ENCODE peak calls at places on chromosomes 4 and X, in four cellular contexts. K is astrocyte; X is CD8-positive, alpha-beta T cell; Y is K562. H is an unnamed sample.

GRCh38 chrX:47643926-47644325 is 6.4 kb downstream of the ELK1 start:
- DNase-seq in K (no peak), X (no peak), Y (no peak), H (no peak)

GRCh38 chr4:25767877-25768475 is 94.8 kb downstream of the SEL1L3 start:
- DNase-seq in K (peak; percentile 44), Y (peak; percentile 48), X (no peak), H (peak; percentile 26)

GRCh38 chrX:11214346-11215190 is 78.6 kb upstream of the AMELX start:
- DNase-seq in X (no peak), K (no peak), Y (no peak), H (no peak)

GRCh38 chr4:154722262-154722661 is 21.5 kb upstream of the LRAT start:
- DNase-seq in X (no peak), K (no peak), Y (no peak), H (no peak)

GRCh38 chr4:133058701-133059100 is 90.4 kb upstream of the PCDH10 start:
- DNase-seq in X (no peak), K (no peak), Y (no peak), H (no peak)

GRCh38 chrX:76454456-76454927 is 27.0 kb downstream of the MAGEE1 start:
- DNase-seq in Y (peak; percentile 4), K (no peak), X (no peak), H (no peak)

GRCh38 chr4:113513376-113513775 is 248.2 kb downstream of the CAMK2D start:
- DNase-seq in X (no peak), K (no peak), Y (no peak), H (no peak)

GRCh38 chr4:147731611-147732515 is at the start of gene ARHGAP10:
- DNase-seq in K (peak; percentile 73), Y (peak; percentile 46), X (peak; percentile 74), H (peak; percentile 85)

GRCh38 chr4:41625531-41625930 is 87.6 kb downstream of the LIMCH1 start:
- DNase-seq in K (no peak), X (no peak), Y (no peak), H (no peak)

GRCh38 chrX:101081257-101081656 is 2.6 kb downstream of the TMEM35A start:
- DNase-seq in X (no peak), Y (no peak), K (no peak), H (no peak)

GRCh38 chrX:132956421-132957210 is 1.8 kb downstream of the HS6ST2 start:
- DNase-seq in K (no peak), Y (no peak), X (no peak), H (no peak)

GRCh38 chr4:148203056-148203898 is 238.9 kb downstream of the NR3C2 start:
- DNase-seq in Y (no peak), X (no peak), K (no peak), H (no peak)

GRCh38 chr4:119835511-119835910 is 206.9 kb upstream of the PDE5A start:
- DNase-seq in X (no peak), Y (no peak), K (no peak), H (no peak)

GRCh38 chrX:116342903-116343302 is 93.5 kb upstream of the SLC6A14 start:
- DNase-seq in Y (no peak), K (no peak), X (no peak), H (no peak)

GRCh38 chr4:34362654-34363053 is 1881.7 kb downstream of the ARAP2 start:
- DNase-seq in X (no peak), Y (no peak), K (no peak), H (no peak)

GRCh38 chr4:113101669-113102068 is 52.2 kb downstream of the ANK2 start:
- DNase-seq in K (peak; percentile 36), Y (no peak), X (no peak), H (no peak)

GRCh38 chrX:18769812-18770573 is 62.5 kb downstream of the PPEF1 start:
- DNase-seq in X (no peak), K (no peak), Y (no peak), H (no peak)

GRCh38 chr4:3369781-3370660 is 71.7 kb upstream of the HGFAC start:
- DNase-seq in Y (no peak), K (peak; percentile 89), X (no peak), H (peak; percentile 83)

GRCh38 chr4:73344106-73344505 is 60.0 kb upstream of the ALB start:
- DNase-seq in Y (no peak), K (no peak), X (no peak), H (no peak)

GRCh38 chr4:104815593-104816156 is 321.0 kb upstream of the CXXC4 start:
- DNase-seq in K (peak; percentile 8), Y (no peak), X (no peak), H (no peak)

GRCh38 chr4:156495109-156495508 is 476.5 kb downstream of the PDGFC start:
- DNase-seq in Y (no peak), X (no peak), K (peak; percentile 46), H (no peak)

GRCh38 chr4:7233006-7233580 is 40.8 kb downstream of the SORCS2 start:
- DNase-seq in X (no peak), K (no peak), Y (no peak), H (no peak)

GRCh38 chr4:80268081-80268823 is 1.8 kb downstream of the FGF5 start:
- DNase-seq in K (peak; percentile 47), X (no peak), Y (no peak), H (peak; percentile 57)

GRCh38 chr4:41212221-41213203 is 1.8 kb downstream of the APBB2 start:
- DNase-seq in Y (no peak), X (no peak), K (peak; percentile 59), H (peak; percentile 45)

GRCh38 chrX:124328765-124329164 is 3.7 kb upstream of the TEX13D start:
- DNase-seq in K (peak; percentile 2), X (no peak), Y (no peak), H (peak; percentile 61)

GRCh38 chr4:77488882-77489281 is 116.7 kb upstream of the CXCL13 start:
- DNase-seq in X (no peak), Y (no peak), K (no peak), H (no peak)

GRCh38 chr4:152211936-152212675 is 323.8 kb downstream of the FBXW7 start:
- DNase-seq in X (no peak), K (no peak), Y (no peak), H (no peak)

GRCh38 chrX:124098089-124098488 is 136.6 kb downstream of the STAG2 start:
- DNase-seq in X (no peak), Y (peak; percentile 12), K (peak; percentile 24), H (no peak)

GRCh38 chrX:39492495-39493162 is 605.1 kb downstream of the BCOR start:
- DNase-seq in X (no peak), K (no peak), Y (no peak), H (no peak)
- H3K27me3 ChIP-seq in X (no peaks in the 10 kb centered on the region), K (no peaks in the 10 kb centered on the region), Y (no peaks in the 10 kb centered on the region), H (no peaks in the 10 kb centered on the region)

DNA sequence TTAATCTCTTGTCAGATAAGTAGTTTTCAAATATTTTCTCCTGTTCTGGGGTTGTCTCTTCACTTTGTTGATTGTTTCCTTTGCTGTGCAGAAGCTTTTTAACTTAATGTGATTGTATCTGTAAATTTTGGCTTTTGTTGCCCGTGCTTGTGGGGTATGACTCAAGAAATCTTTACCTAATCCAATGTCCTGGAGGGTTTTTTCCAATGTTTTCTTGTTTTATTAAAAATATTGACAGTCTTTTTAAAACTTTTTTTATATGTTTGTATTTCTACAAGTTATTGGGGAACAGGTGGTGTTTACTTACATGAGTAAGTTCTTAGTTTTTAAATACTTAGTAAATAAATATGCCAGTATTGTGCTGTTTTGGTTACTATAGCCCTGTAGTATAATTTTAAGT is 44.9 kb downstream of the RTL3 start:
- DNase-seq in Y (no peak), X (no peak), K (no peak), H (no peak)
- H3K4me3 ChIP-seq in Y (no peak overlapping the region), X (no peak overlapping the region), K (no peak overlapping the region), H (no peak overlapping the region)

GRCh38 chr4:38914859-38915258 is 47.3 kb downstream of the FAM114A1 start:
- DNase-seq in X (no peak), Y (no peak), K (no peak), H (no peak)
- H3K36me3 ChIP-seq in X (no peaks in the 10 kb centered on the region), Y (no peaks in the 10 kb centered on the region), K (peaks cover 78% of the 10 kb centered on the region), H (peaks cover 20% of the 10 kb centered on the region)

GRCh38 chr4:184732126-184732525 is 1.8 kb downstream of the CENPU start:
- DNase-seq in K (peak; percentile 41), Y (no peak), X (no peak), H (no peak)

GRCh38 chr4:184722798-184723197 is 11.1 kb downstream of the CENPU start:
- DNase-seq in X (no peak), K (no peak), Y (no peak), H (no peak)

GRCh38 chr4:184728858-184729257 is 5.0 kb downstream of the CENPU start:
- DNase-seq in Y (no peak), K (peak; percentile 61), X (no peak), H (no peak)

GRCh38 chr4:184731056-184731455 is 2.8 kb downstream of the CENPU start:
- DNase-seq in Y (no peak), K (no peak), X (no peak), H (no peak)

GRCh38 chr4:184727430-184727829 is 6.5 kb downstream of the CENPU start:
- DNase-seq in K (no peak), Y (no peak), X (no peak), H (no peak)
- H3K27me3 ChIP-seq in K (no peaks in the 10 kb centered on the region), Y (no peaks in the 10 kb centered on the region), X (no peaks in the 10 kb centered on the region), H (no peaks in the 10 kb centered on the region)

GRCh38 chr4:123182289-123182688 is 214.3 kb upstream of the SPRY1 start:
- DNase-seq in K (no peak), Y (peak; percentile 29), X (no peak), H (no peak)

GRCh38 chr4:123170843-123171242 is 225.8 kb upstream of the SPRY1 start:
- DNase-seq in X (no peak), K (peak; percentile 8), Y (no peak), H (no peak)

DNA sequence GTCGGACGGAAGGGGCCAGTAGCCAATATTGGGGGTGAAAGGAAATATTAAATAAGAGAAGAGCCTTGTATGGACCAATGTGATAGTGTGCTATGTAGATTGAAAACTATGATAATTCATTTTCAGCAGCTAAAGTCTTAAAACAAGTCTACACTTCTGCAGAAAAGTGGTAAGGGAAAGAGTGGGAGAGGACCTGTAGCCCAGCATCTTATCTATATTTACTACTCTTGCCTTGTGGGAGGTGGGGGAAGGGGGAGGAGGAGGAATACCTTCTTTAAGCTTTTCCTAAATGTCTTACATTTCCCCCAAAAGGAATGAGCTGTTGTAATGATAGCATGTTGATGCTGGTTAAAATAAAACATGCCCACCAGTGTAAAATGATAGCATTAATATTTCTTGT is 220.0 kb upstream of the SPRY1 start:
- DNase-seq in X (no peak), K (no peak), Y (peak; percentile 57), H (no peak)
- H3K4me3 ChIP-seq in X (no peak overlapping the region), K (no peak overlapping the region), Y (no peak overlapping the region), H (no peak overlapping the region)

GRCh38 chr4:4398430-4398829 is 11.5 kb downstream of the NSG1 start:
- DNase-seq in X (no peak), Y (no peak), K (no peak), H (no peak)

GRCh38 chr4:4397441-4397819 is 10.5 kb downstream of the NSG1 start:
- DNase-seq in K (no peak), Y (no peak), X (no peak), H (no peak)

GRCh38 chr4:4396628-4397440 is 9.9 kb downstream of the NSG1 start:
- DNase-seq in Y (no peak), X (no peak), K (no peak), H (no peak)

GRCh38 chr4:4394644-4395043 is 7.7 kb downstream of the NSG1 start:
- DNase-seq in X (no peak), K (peak; percentile 54), Y (no peak), H (peak; percentile 71)

GRCh38 chr4:4395849-4396627 is 9.1 kb downstream of the NSG1 start:
- DNase-seq in X (no peak), K (peak; percentile 6), Y (peak; percentile 26), H (no peak)
- H3K36me3 ChIP-seq in X (peaks cover 7% of the 10 kb centered on the region), K (no peaks in the 10 kb centered on the region), Y (no peaks in the 10 kb centered on the region), H (no peaks in the 10 kb centered on the region)

H was measured in MG63.